ENCODE peak calls at places on chromosomes 13 and 19, in seven cellular contexts. S is mesothelial cell of epicardium; H is stimulated activated naive CD4-positive, alpha-beta T cell; A is stimulated activated CD4-positive, alpha-beta T cell treated with anti-CD3 and anti-CD28 coated beads, Interleukin-2, amount 100 ng/mL, for 24 hours; C is uterus; Y is GDM1; Z is lower leg skin. T is an unnamed sample.

GRCh38 chr19:18340990-18341868 is 831 bp downstream of the PGPEP1 start:
- DNase-seq in S (no peak), H (peak), Z (no peak), A (peak), C (peak), Y (peak), T (peak)

GRCh38 chr13:97727991-97728390 is 225.5 kb upstream of the IPO5 start:
- DNase-seq in S (no peak), A (no peak), H (no peak), Z (no peak), Y (no peak), C (no peak), T (no peak)

GRCh38 chr19:40716031-40716654 is 543 bp downstream of the COQ8B start:
- DNase-seq in H (no peak), Z (peak), Y (no peak), S (peak), C (peak), A (peak), T (no peak)

GRCh38 chr19:56066152-56067023 is 54.7 kb downstream of the ZNF787 start:
- DNase-seq in Y (peak), H (peak), A (peak), S (no peak), C (peak), Z (no peak), T (peak)

GRCh38 chr19:47095707-47096704 is 17.6 kb downstream of the ZC3H4 start:
- DNase-seq in S (no peak), C (no peak), Y (no peak), A (no peak), H (no peak), Z (peak), T (no peak)

GRCh38 chr19:3642987-3643386 is 16.4 kb upstream of the CACTIN start:
- DNase-seq in Y (no peak), S (no peak), H (no peak), Z (no peak), A (peak), C (no peak), T (no peak)

GRCh38 chr19:24072720-24073119 is 14.3 kb upstream of the ZNF254 start:
- DNase-seq in C (no peak), A (no peak), H (no peak), S (no peak), Z (no peak), Y (no peak), T (no peak)

GRCh38 chr13:52348983-52349780 is 56.8 kb downstream of the THSD1 start:
- DNase-seq in Y (peak), Z (no peak), S (no peak), C (no peak), A (peak), H (no peak), T (peak)

GRCh38 chr13:31982540-31982939 is 49.0 kb upstream of the FRY start:
- DNase-seq in C (no peak), H (no peak), Z (peak), S (no peak), A (no peak), Y (peak), T (peak)

GRCh38 chr13:25489238-25489637 is 117.5 kb downstream of the ATP8A2 start:
- DNase-seq in S (no peak), Y (no peak), C (no peak), H (no peak), Z (no peak), A (no peak), T (peak)

GRCh38 chr19:43532571-43532961 is 422 bp upstream of the ZNF575 start:
- DNase-seq in S (no peak), Y (peak), C (no peak), H (no peak), Z (peak), A (no peak), T (no peak)

GRCh38 chr19:53037101-53038097 is 7.1 kb upstream of the ERVV-2 start:
- DNase-seq in H (no peak), S (peak), A (no peak), C (no peak), Y (no peak), Z (no peak), T (peak)

GRCh38 chr19:31430381-31430780 is 81.1 kb upstream of the TSHZ3 start:
- DNase-seq in S (no peak), Y (no peak), A (no peak), Z (no peak), C (no peak), H (no peak), T (no peak)

GRCh38 chr19:35030257-35031071 is at the start of gene SCN1B:
- DNase-seq in H (peak), A (peak), Y (no peak), C (peak), S (peak), Z (no peak), T (peak)

GRCh38 chr19:4518345-4519171 is at the start of gene PLIN4:
- DNase-seq in S (no peak), H (no peak), A (no peak), Z (no peak), C (peak), Y (no peak), T (no peak)

GRCh38 chr13:39835253-39835652 is 179.8 kb downstream of the COG6 start:
- DNase-seq in Y (no peak), H (no peak), S (no peak), C (no peak), Z (no peak), A (no peak), T (peak)

GRCh38 chr13:109868583-109869311 is 82.4 kb upstream of the IRS2 start:
- DNase-seq in H (no peak), Y (no peak), A (no peak), C (no peak), S (no peak), Z (no peak), T (peak)